ENCODE peak calls at places on chromosomes 3 and 15, in seven cellular contexts. B is GM23338, L is substantia nigra, I is fibroblast of lung, Q is sigmoid colon, S is iPS DF 6.9, T is dorsolateral prefrontal cortex. F is an unnamed sample.

GRCh38 chr15:63189955-63190691 is 717 bp downstream of the RAB8B start:
- DNase-seq in I (no peak), T (no peak), B (no peak), L (no peak), S (no peak), Q (no peak), F (no peak)

GRCh38 chr3:44795197-44795596 is 33.6 kb downstream of the KIF15 start:
- DNase-seq in L (no peak), S (no peak), Q (no peak), B (peak), T (no peak), I (peak), F (no peak)

GRCh38 chr3:51705276-51706020 is 1.4 kb upstream of the GRM2 start:
- DNase-seq in L (no peak), Q (no peak), T (peak), I (no peak), S (no peak), B (no peak), F (no peak)

GRCh38 chr3:88767746-88768145 is 339.7 kb upstream of the EPHA3 start:
- DNase-seq in Q (no peak), S (no peak), L (no peak), T (no peak), I (no peak), B (no peak), F (no peak)

GRCh38 chr15:72902245-72902928 is 118.8 kb upstream of the ADPGK start:
- DNase-seq in T (peak), Q (peak), L (peak), I (peak), B (no peak), S (no peak), F (peak)

GRCh38 chr15:47415539-47415971 is 301.8 kb upstream of the SEMA6D start:
- DNase-seq in S (no peak), B (no peak), L (no peak), I (peak), Q (no peak), T (no peak), F (no peak)

GRCh38 chr3:131976448-131976847 is 58.4 kb downstream of the CPNE4 start:
- DNase-seq in B (no peak), S (no peak), T (no peak), L (no peak), Q (no peak), I (no peak), F (no peak)

GRCh38 chr3:45596290-45596791 is 1.8 kb downstream of the LIMD1 start:
- DNase-seq in T (no peak), I (no peak), B (no peak), S (no peak), Q (no peak), L (no peak), F (no peak)

GRCh38 chr3:46695177-46695961 is 1.9 kb upstream of the ALS2CL start:
- DNase-seq in I (no peak), B (peak), T (no peak), L (no peak), S (peak), Q (peak), F (no peak)

GRCh38 chr15:69576035-69576526 is 123.5 kb downstream of the RPLP1 start:
- DNase-seq in T (peak), L (peak), S (no peak), B (peak), I (no peak), Q (no peak), F (no peak)

GRCh38 chr3:188284455-188285212 is 130.7 kb downstream of the LPP start:
- DNase-seq in S (no peak), I (peak), L (no peak), T (no peak), Q (no peak), B (no peak), F (no peak)

GRCh38 chr15:100060276-100060926 is 281.4 kb downstream of the ADAMTS17 start:
- DNase-seq in T (no peak), L (peak), I (peak), Q (no peak), S (no peak), B (no peak), F (peak)

GRCh38 chr3:134606033-134607025 is 44.5 kb downstream of the KY start:
- DNase-seq in L (no peak), Q (no peak), B (no peak), T (no peak), S (no peak), I (no peak), F (no peak)

GRCh38 chr3:20572473-20572872 is 386.5 kb upstream of the SGO1 start:
- DNase-seq in S (no peak), Q (no peak), T (no peak), I (peak), B (no peak), L (no peak), F (no peak)

GRCh38 chr15:44565387-44566169 is 28.6 kb downstream of the EIF3J start:
- DNase-seq in Q (no peak), B (no peak), S (no peak), T (no peak), L (no peak), I (no peak), F (no peak)

GRCh38 chr15:64209680-64210334 is 47.0 kb upstream of the PPIB start:
- DNase-seq in B (peak), S (no peak), T (no peak), I (peak), Q (no peak), L (no peak), F (no peak)

GRCh38 chr15:58212909-58213526 is 74.8 kb downstream of the AQP9 start:
- DNase-seq in Q (no peak), I (peak), T (no peak), S (no peak), B (peak), L (no peak), F (no peak)

GRCh38 chr3:14145236-14145635 is 20.4 kb downstream of the TMEM43 start:
- DNase-seq in S (no peak), B (no peak), L (no peak), Q (no peak), T (no peak), I (peak), F (no peak)

GRCh38 chr3:99867594-99868437 is 50.2 kb downstream of the CMSS1 start:
- DNase-seq in L (no peak), B (peak), S (no peak), T (no peak), I (no peak), Q (no peak), F (no peak)

GRCh38 chr15:78978601-78979179 is 33.8 kb upstream of the CTSH start:
- DNase-seq in T (no peak), B (no peak), L (no peak), I (no peak), S (no peak), Q (no peak), F (no peak)
- H3K27ac ChIP-seq in T (no peak), B (no peak), L (no peak), I (no peak), S (no peak), Q (no peak), F (no peak)

GRCh38 chr3:113252553-113252952 is 41.2 kb downstream of the BOC start:
- DNase-seq in Q (peak), T (no peak), B (no peak), L (no peak), S (no peak), I (no peak), F (no peak)
- H3K27ac ChIP-seq in Q (peak), T (no peak), B (no peak), L (no peak), S (no peak), I (no peak), F (no peak)

GRCh38 chr15:75545066-75545465 is 34.0 kb downstream of the PTPN9 start:
- DNase-seq in L (no peak), Q (no peak), I (no peak), T (no peak), S (no peak), B (no peak), F (no peak)
- H3K27ac ChIP-seq in L (no peak), Q (no peak), I (no peak), T (no peak), S (no peak), B (peak), F (no peak)

GRCh38 chr3:185537369-185537970 is 14.9 kb downstream of the LIPH start:
- DNase-seq in T (no peak), B (peak), L (no peak), Q (peak), I (peak), S (no peak), F (peak)
- H3K27ac ChIP-seq in T (no peak), B (no peak), L (no peak), Q (no peak), I (no peak), S (no peak), F (no peak)

F was measured in thoracic aorta.